ENCODE peak calls at places on chromosomes 3 and 15, in four cellular contexts. V, Q, R and O are unnamed samples.

GRCh38 chr15:63500265-63501250 is 3.8 kb upstream of the USP3 start:
- DNase-seq in Q (no peak), V (no peak), R (no peak), O (no peak)

GRCh38 chr3:134883697-134884385 is 88.8 kb downstream of the EPHB1 start:
- DNase-seq in R (no peak), V (no peak), Q (no peak), O (no peak)

GRCh38 chr3:58388550-58389061 is 45.0 kb downstream of the PDHB start:
- DNase-seq in R (no peak), V (no peak), Q (peak; percentile 16), O (no peak)

GRCh38 chr3:115494826-115495225 is 128.5 kb upstream of the GAP43 start:
- DNase-seq in R (no peak), V (no peak), Q (no peak), O (no peak)

GRCh38 chr15:68795298-68795848 is 25.3 kb downstream of the ANP32A start:
- DNase-seq in V (peak; percentile 82), R (no peak), Q (no peak), O (peak; percentile 91)

GRCh38 chr15:61088675-61089074 is 140.4 kb downstream of the RORA start:
- DNase-seq in R (no peak), V (no peak), Q (no peak), O (no peak)

GRCh38 chr15:69787791-69788190 is 309.9 kb downstream of the TLE3 start:
- DNase-seq in V (no peak), R (no peak), Q (no peak), O (no peak)

GRCh38 chr3:167606836-167607235 is 46.9 kb downstream of the WDR49 start:
- DNase-seq in Q (no peak), R (no peak), V (no peak), O (no peak)

GRCh38 chr3:149736180-149737100 is 15.8 kb downstream of the COMMD2 start:
- DNase-seq in Q (peak; percentile 67), V (no peak), R (no peak), O (no peak)

GRCh38 chr3:159560214-159561004 is 428.2 kb upstream of the IL12A start:
- DNase-seq in R (no peak), V (no peak), Q (no peak), O (peak; percentile 68)

GRCh38 chr15:80072285-80072684 is 12.8 kb downstream of the ZFAND6 start:
- DNase-seq in R (peak; percentile 83), V (no peak), Q (peak; percentile 91), O (no peak)

GRCh38 chr15:73515520-73515919 is 72.6 kb downstream of the REC114 start:
- DNase-seq in V (no peak), R (no peak), Q (no peak), O (no peak)

GRCh38 chr15:47587938-47588817 is 129.1 kb upstream of the SEMA6D start:
- DNase-seq in Q (no peak), R (no peak), V (no peak), O (no peak)

GRCh38 chr15:66145242-66146182 is 108.0 kb downstream of the MEGF11 start:
- DNase-seq in V (no peak), Q (no peak), R (no peak), O (no peak)

GRCh38 chr15:66593219-66593780 is 27.5 kb upstream of the LCTL start:
- DNase-seq in V (no peak), R (no peak), Q (no peak), O (no peak)

GRCh38 chr3:52281980-52282801 is 3.7 kb upstream of the WDR82 start:
- DNase-seq in Q (peak; percentile 59), R (no peak), V (no peak), O (no peak)

GRCh38 chr3:101722394-101723173 is 1.8 kb upstream of the CEP97 start:
- DNase-seq in R (peak; percentile 78), V (no peak), Q (no peak), O (no peak)

GRCh38 chr3:5301671-5302297 is 114.3 kb downstream of the EDEM1 start:
- DNase-seq in R (no peak), V (no peak), Q (no peak), O (no peak)

GRCh38 chr3:21942328-21942727 is 191.3 kb upstream of the ZNF385D start:
- DNase-seq in V (no peak), R (no peak), Q (no peak), O (no peak)

GRCh38 chr3:132283440-132283839 is 33.8 kb upstream of the ACP3 start:
- DNase-seq in R (no peak), Q (no peak), V (no peak), O (no peak)

GRCh38 chr3:13189639-13190375 is 116.6 kb upstream of the IQSEC1 start:
- DNase-seq in Q (peak; percentile 90), V (no peak), R (no peak), O (no peak)

GRCh38 chr3:51559266-51559907 is 20.9 kb downstream of the RAD54L2 start:
- DNase-seq in R (no peak), V (no peak), Q (no peak), O (no peak)

GRCh38 chr15:70324001-70324974 is 226.6 kb upstream of the TLE3 start:
- DNase-seq in V (peak; percentile 8), Q (no peak), R (no peak), O (no peak)

GRCh38 chr15:87618203-87618725 is 638.3 kb downstream of the NTRK3 start:
- DNase-seq in V (no peak), R (no peak), Q (no peak), O (no peak)

GRCh38 chr3:142958707-142959106 is 4.8 kb downstream of the PAQR9 start:
- DNase-seq in Q (no peak), R (no peak), V (no peak), O (no peak)

GRCh38 chr3:9149566-9149965 is 99.9 kb downstream of the SRGAP3 start:
- DNase-seq in V (no peak), R (no peak), Q (no peak), O (no peak)

GRCh38 chr3:177351757-177352158 is 154.5 kb upstream of the TBL1XR1 start:
- DNase-seq in R (peak; percentile 87), Q (no peak), V (no peak), O (no peak)

GRCh38 chr15:36894062-36894461 is 206.3 kb downstream of the MEIS2 start:
- DNase-seq in Q (no peak), R (no peak), V (no peak), O (no peak)

GRCh38 chr3:127889461-127889863 is 25.6 kb upstream of the KBTBD12 start:
- DNase-seq in V (no peak), R (no peak), Q (no peak), O (no peak)

GRCh38 chr3:2511356-2511755 is 412.7 kb downstream of the CNTN4 start:
- DNase-seq in R (no peak), V (peak; percentile 47), Q (no peak), O (no peak)

GRCh38 chr3:62708642-62709041 is 166.6 kb downstream of the CADPS start:
- DNase-seq in V (no peak), Q (no peak), R (no peak), O (no peak)

GRCh38 chr3:177554900-177555759 is 357.8 kb upstream of the TBL1XR1 start:
- DNase-seq in R (no peak), V (no peak), Q (no peak), O (peak; percentile 57)

GRCh38 chr3:179063945-179064560 is 7.6 kb downstream of the ZMAT3 start:
- DNase-seq in V (no peak), R (no peak), Q (no peak), O (no peak)

GRCh38 chr3:124745092-124745491 is 14.8 kb downstream of the UMPS start:
- DNase-seq in Q (no peak), R (no peak), V (no peak), O (no peak)

GRCh38 chr3:33877187-33877586 is 78.8 kb downstream of the PDCD6IP start:
- DNase-seq in V (no peak), Q (no peak), R (no peak), O (no peak)

GRCh38 chr15:78170848-78171773 is 21.9 kb downstream of the IDH3A start:
- DNase-seq in R (peak; percentile 85), V (no peak), Q (no peak), O (no peak)
- TF ChIP-seq SUZ12 in R (no peak), V (no peak), Q (no peak), O (no peak)

DNA sequence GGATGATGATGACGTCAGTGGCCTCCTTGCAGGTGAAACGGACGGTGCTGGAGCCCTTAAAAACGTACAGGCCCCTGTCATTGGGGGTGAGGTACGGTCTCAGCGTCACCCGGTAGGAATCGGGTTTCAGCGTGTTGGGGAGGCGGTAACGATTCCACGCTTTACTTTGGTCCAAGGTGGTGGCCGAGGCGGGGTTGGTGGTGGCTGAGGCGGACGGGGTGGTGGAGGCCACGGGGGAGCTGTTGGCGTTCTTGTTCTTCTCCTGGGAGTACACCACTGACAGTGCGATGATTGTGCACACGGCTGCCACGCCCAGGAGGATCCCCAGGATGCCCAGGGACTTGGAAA is 8.5 kb downstream of the ANPEP start:
- DNase-seq in R (no peak), V (no peak), Q (no peak), O (no peak)
- H3K4me3 ChIP-seq in R (no peak overlapping the region), V (no peak overlapping the region), Q (no peak overlapping the region), O (no peak overlapping the region)

DNA sequence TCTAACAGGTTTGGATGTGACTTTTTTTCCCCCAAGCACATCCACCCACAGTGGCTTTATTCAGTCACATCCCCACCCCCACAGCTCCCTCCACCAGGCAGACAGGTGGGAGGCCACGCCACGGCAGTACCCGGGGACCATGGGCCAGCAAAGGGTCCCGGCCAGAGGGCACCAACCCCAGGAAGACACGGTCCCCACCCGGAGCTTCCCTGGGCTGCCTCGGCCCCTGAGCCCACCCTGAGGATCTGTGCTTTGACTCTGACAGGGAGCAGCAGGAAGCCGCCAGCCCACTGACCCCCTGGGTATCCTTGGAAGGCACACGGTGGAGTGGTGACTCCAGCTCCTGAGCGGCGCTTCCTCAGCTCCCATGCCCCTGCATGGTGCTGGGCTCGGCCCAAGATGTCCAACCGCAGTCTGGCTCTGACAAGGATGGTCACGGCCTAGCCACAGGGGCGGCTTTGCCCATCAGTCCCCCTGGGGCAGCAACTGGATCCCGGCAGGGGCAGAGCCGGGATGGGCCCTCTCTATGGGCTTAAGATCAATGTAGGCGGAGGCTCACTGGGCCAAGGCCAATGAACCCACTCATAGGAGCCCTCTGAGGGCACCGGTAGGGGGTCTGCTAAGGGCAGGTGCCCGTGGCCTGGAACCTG is 66.2 kb upstream of the TTBK2 start:
- DNase-seq in V (no peak), Q (no peak), R (no peak), O (no peak)
- H3K9ac ChIP-seq in V (no peak overlapping the region), Q (no peak overlapping the region), R (no peak overlapping the region), O (no peak overlapping the region)

DNA sequence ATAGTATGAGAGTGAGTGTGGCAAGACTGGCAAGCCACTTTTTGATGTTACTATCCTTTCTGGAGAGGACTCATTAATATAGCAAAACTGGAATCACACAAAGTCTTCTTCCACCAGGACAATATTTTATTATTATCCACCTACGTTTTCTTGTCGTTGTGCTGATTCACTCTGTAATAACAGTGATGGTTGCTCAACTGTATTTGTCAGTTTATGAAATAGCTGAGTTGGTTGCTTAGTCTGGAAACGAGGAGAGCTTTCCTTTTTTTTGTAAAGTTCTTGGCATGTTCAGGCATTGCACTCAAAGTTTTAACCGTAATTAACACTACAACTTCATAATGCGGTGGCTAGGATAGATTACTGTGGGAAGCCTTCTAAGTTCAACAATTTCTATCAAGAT is 131.2 kb downstream of the RAP2B start:
- DNase-seq in Q (no peak), V (no peak), R (no peak), O (no peak)
- TF ChIP-seq SUZ12 in Q (no peak), V (no peak), R (no peak), O (no peak)

GRCh38 chr15:95470529-95470928 is 860.0 kb upstream of the NR2F2 start:
- DNase-seq in V (no peak), Q (no peak), R (no peak), O (no peak)

GRCh38 chr15:95468820-95469219 is 861.7 kb upstream of the NR2F2 start:
- DNase-seq in V (no peak), R (no peak), Q (no peak), O (no peak)

GRCh38 chr15:95464091-95464888 is 866.2 kb upstream of the NR2F2 start:
- DNase-seq in V (no peak), Q (no peak), R (no peak), O (no peak)

GRCh38 chr15:95470997-95471692 is 859.4 kb upstream of the NR2F2 start:
- DNase-seq in Q (no peak), V (no peak), R (no peak), O (no peak)

GRCh38 chr15:95469601-95470000 is 860.9 kb upstream of the NR2F2 start:
- DNase-seq in V (no peak), R (no peak), Q (no peak), O (no peak)
- H3K4me3 ChIP-seq in V (no peak overlapping the region), R (no peak overlapping the region), Q (no peak overlapping the region), O (no peak overlapping the region)